ENCODE peak calls at places on chromosomes 3 and 15, in four cellular contexts. One of them, this sample, is unnamed.
A peak's percentile ranks its signal among the peaks of the same experiment; 100 is the strongest.

GRCh38 chr3:108564564-108564963 is 24.7 kb downstream of the CIP2A start:
- DNase-seq in H1: no peak
- DNase-seq in GM12878: no peak
- DNase-seq in HepG2: no peak
- DNase-seq in this sample: no peak

GRCh38 chr3:113018461-113019181 is 27.8 kb downstream of the GTPBP8 start:
- DNase-seq in H1: no peak
- DNase-seq in GM12878: no peak
- DNase-seq in HepG2: no peak
- DNase-seq in this sample: no peak

GRCh38 chr3:195829897-195830254 is 18.1 kb upstream of the MUC4 start:
- DNase-seq in GM12878: no peak
- DNase-seq in H1: no peak
- DNase-seq in HepG2: no peak
- DNase-seq in this sample: no peak

GRCh38 chr15:77753238-77753873 is 120.6 kb upstream of the LINGO1 start:
- DNase-seq in HepG2: peak; percentile 4
- DNase-seq in GM12878: no peak
- DNase-seq in H1: no peak
- DNase-seq in this sample: peak; percentile 57

GRCh38 chr3:64114651-64115050 is 91.4 kb upstream of the PSMD6 start:
- DNase-seq in HepG2: no peak
- DNase-seq in H1: no peak
- DNase-seq in GM12878: no peak
- DNase-seq in this sample: no peak

GRCh38 chr3:123884258-123884831 is at the start of gene MYLK:
- DNase-seq in HepG2: peak; percentile 65
- DNase-seq in GM12878: no peak
- DNase-seq in H1: peak; percentile 87
- DNase-seq in this sample: peak; percentile 80

GRCh38 chr3:66486187-66486586 is 14.6 kb downstream of the LRIG1 start:
- DNase-seq in HepG2: no peak
- DNase-seq in GM12878: no peak
- DNase-seq in H1: no peak
- DNase-seq in this sample: no peak

GRCh38 chr15:33587773-33588172 is 277.0 kb downstream of the RYR3 start:
- DNase-seq in H1: no peak
- DNase-seq in GM12878: no peak
- DNase-seq in HepG2: no peak
- DNase-seq in this sample: no peak

GRCh38 chr15:79185199-79185598 is 94.6 kb upstream of the RASGRF1 start:
- DNase-seq in HepG2: no peak
- DNase-seq in GM12878: no peak
- DNase-seq in H1: no peak
- DNase-seq in this sample: peak; percentile 49

GRCh38 chr3:152402698-152403456 is 134.1 kb downstream of the MBNL1 start:
- DNase-seq in GM12878: no peak
- DNase-seq in HepG2: no peak
- DNase-seq in H1: no peak
- DNase-seq in this sample: no peak

GRCh38 chr3:12495749-12496452 is 11.6 kb downstream of the TSEN2 start:
- DNase-seq in GM12878: no peak
- DNase-seq in HepG2: no peak
- DNase-seq in H1: no peak
- DNase-seq in this sample: no peak

DNA sequence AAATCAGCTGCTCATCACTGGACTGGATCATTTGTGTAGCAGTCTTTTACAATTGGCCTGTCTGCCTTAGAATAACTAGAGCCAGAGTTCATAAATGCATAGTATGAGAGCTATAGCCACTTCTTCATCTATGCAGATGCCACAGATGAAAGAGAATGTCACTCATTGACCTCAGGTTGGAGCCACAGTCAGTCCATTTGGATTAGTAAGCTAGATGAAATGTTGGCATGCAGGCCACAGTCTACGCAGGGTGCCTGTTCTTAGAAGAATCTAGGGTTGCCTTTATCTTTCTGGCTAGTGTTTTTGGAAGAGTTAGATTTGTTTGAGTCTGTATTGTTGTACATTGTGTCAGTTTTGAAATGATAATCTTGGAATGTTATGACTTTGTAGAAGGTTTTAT is 25.4 kb upstream of the EDEM1 start:
- DNase-seq in H1: no peak
- DNase-seq in HepG2: peak; percentile 26
- DNase-seq in GM12878: no peak
- DNase-seq in this sample: no peak
- TF ChIP-seq CBX5 in H1: no peak
- TF ChIP-seq CBX5 in HepG2: no peak
- TF ChIP-seq CBX5 in GM12878: no peak
- TF ChIP-seq CBX5 in this sample: no peak

DNA sequence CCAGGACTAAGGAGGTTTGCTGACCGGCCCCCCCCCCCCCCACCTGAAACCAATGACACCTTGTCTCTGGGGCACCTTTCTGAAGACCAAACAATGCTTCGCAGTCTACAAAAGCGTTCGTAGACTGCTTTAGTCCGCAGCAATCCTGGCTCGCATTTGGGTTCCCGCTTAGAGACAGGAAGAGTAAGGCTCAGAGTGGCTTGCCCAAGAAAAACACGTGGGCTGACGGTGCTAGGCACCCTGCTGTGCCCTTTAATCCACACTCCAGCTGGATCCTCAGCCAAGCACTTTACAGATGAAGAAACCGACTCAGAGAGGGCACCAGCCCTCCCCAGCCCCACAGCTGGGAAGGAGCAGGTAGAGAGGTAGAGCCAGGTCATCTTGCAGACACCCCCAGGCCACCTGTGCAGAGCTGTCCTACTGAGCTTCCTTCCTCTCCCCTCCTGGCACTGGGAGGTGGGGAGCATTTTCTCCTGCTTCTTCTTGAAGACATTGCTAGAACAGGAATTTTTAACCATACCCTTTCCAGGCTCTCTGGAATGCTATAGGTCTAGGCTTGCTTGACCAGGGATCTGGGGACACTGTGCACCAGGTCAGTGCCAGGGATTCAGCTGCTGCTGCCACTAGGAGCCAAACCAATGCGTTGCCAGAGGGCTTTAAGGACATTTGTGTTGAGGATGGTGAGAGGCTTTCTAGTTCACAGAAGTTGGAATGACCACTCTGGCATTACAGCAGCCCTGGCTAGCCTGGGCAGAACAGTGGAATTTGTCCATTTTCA is 1.0 kb upstream of the KLF15 start:
- DNase-seq in HepG2: no peak
- DNase-seq in GM12878: no peak
- DNase-seq in H1: no peak
- DNase-seq in this sample: no peak
- TF ChIP-seq TAF1 in HepG2: no peak
- TF ChIP-seq TAF1 in GM12878: no peak
- TF ChIP-seq TAF1 in H1: no peak
- TF ChIP-seq TAF1 in this sample: no peak

DNA sequence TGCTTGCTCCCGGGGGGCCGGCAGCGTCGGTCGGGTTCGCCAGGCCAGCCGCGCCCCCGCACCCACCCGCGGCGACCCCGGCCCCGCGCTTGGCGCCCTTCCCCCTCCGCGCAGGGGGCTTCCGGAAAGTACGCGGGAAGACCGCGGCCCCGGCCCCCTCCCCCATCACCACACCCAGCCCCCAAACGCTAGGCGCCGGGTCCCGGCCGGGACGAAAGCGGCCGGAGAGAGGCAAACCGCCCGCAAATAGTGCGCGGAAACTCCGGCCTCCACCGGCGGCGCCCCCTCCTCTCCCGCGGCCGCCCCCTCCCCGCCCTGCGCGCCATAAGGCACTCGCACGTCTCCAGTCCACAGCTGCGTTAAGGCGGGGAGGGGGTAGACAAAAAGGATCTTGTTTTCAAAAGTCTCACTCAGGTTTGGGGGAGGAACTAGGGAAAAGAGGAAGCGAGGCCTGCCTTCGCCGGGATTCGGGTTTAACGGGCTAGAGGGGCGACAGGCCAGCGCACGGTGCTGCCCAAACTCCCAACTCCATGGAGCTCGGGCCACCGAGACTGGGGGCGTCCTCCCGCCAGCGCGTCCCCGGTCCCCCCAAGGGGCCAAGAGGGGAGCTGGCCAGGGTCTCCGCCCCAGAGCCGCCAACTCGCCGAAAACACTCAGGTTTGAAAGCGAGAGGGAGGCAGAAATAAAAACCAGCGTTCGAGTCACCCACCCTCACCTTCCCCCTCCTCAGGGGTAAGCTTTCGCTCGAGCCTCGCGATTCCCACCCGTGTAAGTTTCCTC is 1.8 kb downstream of the ANP32A start:
- DNase-seq in GM12878: no peak
- DNase-seq in H1: no peak
- DNase-seq in HepG2: peak; percentile 24
- DNase-seq in this sample: peak; percentile 61
- TF ChIP-seq CBX5 in GM12878: no peak
- TF ChIP-seq CBX5 in H1: no peak
- TF ChIP-seq CBX5 in HepG2: no peak
- TF ChIP-seq CBX5 in this sample: no peak

GRCh38 chr3:61378321-61378720 is 127.1 kb upstream of the FHIT start:
- DNase-seq in HepG2: no peak
- DNase-seq in GM12878: no peak
- DNase-seq in H1: no peak
- DNase-seq in this sample: no peak

GRCh38 chr3:61387817-61388216 is 136.6 kb upstream of the FHIT start:
- DNase-seq in H1: no peak
- DNase-seq in HepG2: no peak
- DNase-seq in GM12878: no peak
- DNase-seq in this sample: no peak

GRCh38 chr3:61381745-61382392 is 130.6 kb upstream of the FHIT start:
- DNase-seq in H1: no peak
- DNase-seq in GM12878: no peak
- DNase-seq in HepG2: peak; percentile 35
- DNase-seq in this sample: peak; percentile 17
- TF ChIP-seq TAF1 in H1: no peak
- TF ChIP-seq TAF1 in GM12878: no peak
- TF ChIP-seq TAF1 in HepG2: no peak
- TF ChIP-seq TAF1 in this sample: no peak

DNA sequence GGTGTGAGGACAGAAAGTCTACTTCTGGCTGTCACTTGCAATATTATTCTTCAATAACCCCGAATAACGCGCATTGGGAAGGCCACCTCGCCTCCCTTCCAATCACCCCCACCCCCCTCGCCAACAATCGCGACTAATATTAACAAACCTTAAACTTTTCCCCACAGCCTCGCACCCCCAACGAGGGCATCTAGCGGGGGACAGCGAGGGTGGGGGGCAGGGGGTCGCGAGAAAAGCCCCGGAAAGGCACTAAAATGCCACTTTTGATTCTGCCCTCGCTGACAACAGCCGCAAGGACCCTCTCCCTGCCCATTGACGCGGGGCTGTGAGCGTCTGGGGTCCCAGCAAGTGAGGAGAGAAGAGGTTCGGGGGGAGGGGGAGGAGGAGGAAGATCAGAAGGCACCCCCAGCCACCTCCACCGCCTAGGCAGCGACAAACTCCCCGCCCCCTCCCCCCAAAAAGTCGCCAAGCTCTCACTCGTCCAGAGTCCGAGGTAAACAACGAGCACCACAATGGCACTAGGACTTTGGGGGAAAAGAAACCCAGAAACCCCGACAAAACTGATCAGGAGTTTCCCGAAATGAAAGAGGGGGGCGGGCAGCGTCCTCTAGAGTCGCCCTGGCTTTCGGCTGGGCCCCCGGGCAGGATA is 802 bp downstream of the SATB1 start:
- DNase-seq in H1: no peak
- DNase-seq in GM12878: no peak
- DNase-seq in HepG2: no peak
- DNase-seq in this sample: no peak
- TF ChIP-seq CBX5 in H1: no peak
- TF ChIP-seq CBX5 in GM12878: no peak
- TF ChIP-seq CBX5 in HepG2: no peak
- TF ChIP-seq CBX5 in this sample: no peak

DNA sequence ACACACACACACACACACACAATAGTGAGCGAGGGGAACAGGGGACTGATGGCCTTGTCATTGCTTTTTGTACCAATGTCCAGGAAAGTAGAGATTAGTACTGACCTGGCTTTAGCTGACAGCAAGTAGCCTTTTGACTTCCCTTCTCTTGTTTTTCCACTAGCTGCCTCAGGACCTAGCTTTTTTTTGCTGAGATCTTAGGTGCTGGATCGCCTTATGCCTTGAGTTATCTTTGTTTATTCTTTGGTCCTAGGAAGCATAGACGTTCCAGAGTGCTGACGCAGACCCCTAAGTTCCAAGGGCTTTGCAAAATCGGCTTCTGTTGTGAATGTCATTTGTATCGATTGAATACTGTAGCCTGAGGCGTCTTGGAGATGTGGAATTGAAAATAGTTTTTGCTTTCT is at the start of gene UTS2B:
- DNase-seq in GM12878: no peak
- DNase-seq in H1: no peak
- DNase-seq in HepG2: peak; percentile 16
- DNase-seq in this sample: peak; percentile 37
- TF ChIP-seq TAF1 in GM12878: no peak
- TF ChIP-seq TAF1 in H1: no peak
- TF ChIP-seq TAF1 in HepG2: no peak
- TF ChIP-seq TAF1 in this sample: no peak

DNA sequence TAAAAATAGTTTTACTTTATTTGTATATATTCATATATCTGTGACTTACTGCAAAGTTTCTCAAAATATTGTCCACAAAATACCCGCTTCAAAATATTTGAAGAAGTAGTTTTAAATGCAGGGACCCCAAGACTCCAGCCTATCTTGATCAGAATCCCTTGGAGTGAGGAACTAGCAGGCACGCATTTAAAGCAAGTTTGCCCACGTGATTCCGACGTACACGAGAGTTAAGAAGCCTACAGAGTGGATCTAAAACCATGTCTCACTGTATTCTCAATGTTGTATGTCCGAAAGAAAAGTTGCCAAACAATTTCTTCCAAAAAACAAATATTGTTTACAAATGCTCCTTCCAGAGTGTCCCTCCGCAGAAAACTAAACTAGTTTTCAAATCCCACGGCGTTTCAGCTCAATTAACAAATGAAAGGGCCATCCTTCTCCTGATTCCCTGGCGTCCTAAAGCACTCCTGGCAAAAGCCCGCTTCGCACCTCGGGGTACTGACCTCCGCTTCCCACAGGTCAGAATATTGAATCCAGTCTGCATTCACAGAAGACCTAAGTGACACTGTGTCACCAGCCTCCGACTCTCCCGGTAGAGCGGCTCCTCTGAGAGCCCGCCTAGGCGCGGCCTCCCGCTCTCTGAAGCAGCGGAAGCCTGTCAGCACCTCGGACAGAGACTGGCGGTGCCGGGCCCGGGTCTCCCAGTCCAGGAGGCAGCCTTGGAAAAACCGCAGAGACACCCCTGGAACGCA is 1.5 kb downstream of the GABRB3 start:
- DNase-seq in HepG2: peak; percentile 2
- DNase-seq in GM12878: no peak
- DNase-seq in H1: no peak
- DNase-seq in this sample: no peak
- TF ChIP-seq CBX5 in HepG2: no peak
- TF ChIP-seq CBX5 in GM12878: no peak
- TF ChIP-seq CBX5 in H1: no peak
- TF ChIP-seq CBX5 in this sample: no peak